ENCODE peak calls at places on chromosome 14, in nine cellular contexts. O is uterus, G is gastrocnemius medialis, L is stomach, J is GM12878, U is HCT116, I is lower leg skin, Y is IMR-90, S is ovary. D is an unnamed sample.

GRCh38 chr14:70692210-70692609 is 50.5 kb downstream of the TTC9 start:
- DNase-seq in O (no peak), G (no peak), L (peak; percentile 31), J (no peak), U (no peak), I (no peak), Y (no peak), S (no peak), D (no peak)

GRCh38 chr14:81352413-81352812 is 47.7 kb downstream of the STON2 start:
- DNase-seq in O (no peak), G (no peak), L (no peak), J (no peak), U (no peak), I (no peak), Y (no peak), S (no peak), D (no peak)

GRCh38 chr14:103597623-103598372 is 31.2 kb upstream of the KLC1 start:
- DNase-seq in O (peak; percentile 28), G (no peak), L (no peak), J (no peak), U (peak; percentile 26), I (no peak), Y (peak; percentile 95), S (no peak), D (no peak)

GRCh38 chr14:84750763-84751554 is 779.0 kb upstream of the FLRT2 start:
- DNase-seq in O (no peak), G (no peak), L (no peak), J (no peak), U (no peak), I (no peak), Y (peak; percentile 50), S (no peak), D (no peak)

GRCh38 chr14:70821916-70822705 is 12.8 kb upstream of the MAP3K9 start:
- DNase-seq in O (peak; percentile 24), G (no peak), L (peak; percentile 56), J (no peak), U (no peak), I (peak; percentile 90), Y (peak; percentile 35), S (peak; percentile 64), D (no peak)

GRCh38 chr14:77421241-77421640 is 2.1 kb downstream of the NOXRED1 start:
- DNase-seq in O (no peak), G (no peak), L (no peak), J (no peak), U (no peak), I (no peak), Y (peak; percentile 46), S (no peak), D (no peak)

GRCh38 chr14:102592969-102593840 is 756 bp downstream of the RCOR1 start:
- DNase-seq in O (peak; percentile 37), G (peak; percentile 12), L (peak; percentile 50), J (no peak), U (no peak), I (peak; percentile 89), Y (peak; percentile 26), S (peak; percentile 56), D (peak; percentile 83)

GRCh38 chr14:65164825-65165135 is 62.5 kb upstream of the MAX start:
- DNase-seq in O (no peak), G (no peak), L (no peak), J (no peak), U (no peak), I (no peak), Y (no peak), S (no peak), D (no peak)

GRCh38 chr14:35342160-35343010 is 50.2 kb downstream of the PSMA6 start:
- DNase-seq in O (peak; percentile 60), G (peak; percentile 75), L (peak; percentile 65), J (no peak), U (no peak), I (peak; percentile 94), Y (peak; percentile 62), S (peak; percentile 50), D (no peak)

GRCh38 chr14:71467419-71467818 is 464.8 kb upstream of the RGS6 start:
- DNase-seq in O (no peak), G (no peak), L (no peak), J (no peak), U (no peak), I (no peak), Y (no peak), S (no peak), D (no peak)

GRCh38 chr14:101525646-101526527 is 35.4 kb upstream of the DIO3 start:
- DNase-seq in O (no peak), G (no peak), L (no peak), J (no peak), U (no peak), I (no peak), Y (no peak), S (no peak), D (no peak)

GRCh38 chr14:105315211-105315721 is 718 bp downstream of the PACS2 start:
- DNase-seq in O (no peak), G (no peak), L (peak; percentile 44), J (no peak), U (peak; percentile 27), I (peak; percentile 92), Y (no peak), S (peak; percentile 54), D (peak; percentile 48)

GRCh38 chr14:36655963-36656768 is 5.5 kb upstream of the PAX9 start:
- DNase-seq in O (no peak), G (no peak), L (no peak), J (no peak), U (peak; percentile 54), I (no peak), Y (no peak), S (no peak), D (peak; percentile 62)

GRCh38 chr14:59632381-59632780 is 55.8 kb upstream of the CCDC175 start:
- DNase-seq in O (no peak), G (no peak), L (peak; percentile 34), J (no peak), U (peak; percentile 33), I (no peak), Y (peak; percentile 6), S (no peak), D (peak; percentile 44)

GRCh38 chr14:36940476-36940875 is 231.9 kb downstream of the SLC25A21 start:
- DNase-seq in O (no peak), G (no peak), L (no peak), J (no peak), U (no peak), I (no peak), Y (no peak), S (no peak), D (no peak)

GRCh38 chr14:69266572-69267345 is 6.8 kb downstream of the GALNT16 start:
- DNase-seq in O (no peak), G (no peak), L (no peak), J (no peak), U (no peak), I (no peak), Y (no peak), S (no peak), D (no peak)

GRCh38 chr14:70640938-70641547 is 673 bp upstream of the TTC9 start:
- DNase-seq in O (peak; percentile 26), G (peak; percentile 78), L (peak; percentile 63), J (peak; percentile 60), U (no peak), I (no peak), Y (peak; percentile 58), S (no peak), D (no peak)

GRCh38 chr14:30287579-30288445 is 271.1 kb upstream of the G2E3 start:
- DNase-seq in O (no peak), G (no peak), L (no peak), J (no peak), U (no peak), I (no peak), Y (no peak), S (no peak), D (no peak)

GRCh38 chr14:101359221-101360044 is 201.9 kb upstream of the DIO3 start:
- DNase-seq in O (peak; percentile 90), G (peak; percentile 52), L (no peak), J (no peak), U (no peak), I (peak; percentile 86), Y (no peak), S (peak; percentile 71), D (no peak)

DNA sequence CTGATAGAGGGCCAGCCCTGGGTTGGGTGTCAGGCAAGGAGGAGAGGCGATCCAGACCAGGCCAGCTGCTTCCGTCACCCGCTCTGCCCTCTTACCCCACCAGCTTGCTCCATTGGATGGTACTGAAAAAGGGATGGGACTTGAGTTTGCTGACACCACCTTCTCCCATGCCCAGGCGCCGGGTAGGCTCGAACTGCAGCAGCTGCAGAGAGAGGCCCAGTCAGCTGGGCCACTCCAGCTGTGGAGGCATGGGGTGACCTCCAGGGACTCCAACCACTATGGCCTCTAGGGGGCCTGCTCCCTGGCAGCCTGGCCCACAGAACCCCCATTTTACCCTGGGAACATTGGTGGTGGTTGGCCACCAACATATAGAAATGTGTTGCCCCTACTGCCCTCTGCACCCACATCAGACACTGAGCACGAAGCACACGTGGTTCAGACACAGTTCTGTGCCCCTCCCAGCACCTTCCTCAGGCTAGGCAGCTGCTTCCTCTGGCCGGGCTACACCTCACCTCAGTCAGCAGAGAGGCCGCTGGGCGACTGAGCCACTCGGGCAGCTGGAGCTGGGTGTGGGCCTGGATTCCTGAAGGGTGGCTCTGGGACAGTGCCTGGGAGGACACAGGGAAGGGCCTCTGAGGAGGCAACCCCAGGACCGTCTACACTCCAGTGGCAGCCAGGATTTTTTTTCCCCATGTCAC is 16.0 kb downstream of the RPS6KL1 start:
- DNase-seq in O (no peak), G (no peak), L (no peak), J (no peak), U (no peak), I (no peak), Y (no peak), S (no peak), D (no peak)
- TF ChIP-seq POLR2A in O (no peak), G (no peak), L (no peak), J (peak; percentile 51), U (no peak), I (no peak), Y (no peak), S (no peak), D (no peak)

GRCh38 chr14:50230601-50231474 is 540 bp downstream of the SOS2 start:
- DNase-seq in O (peak; percentile 57), G (peak; percentile 38), L (peak; percentile 41), J (peak; percentile 36), U (peak; percentile 21), I (peak; percentile 89), Y (peak; percentile 59), S (peak; percentile 68), D (peak; percentile 74)
- TF ChIP-seq POLR2A in O (no peak), G (no peak), L (no peak), J (no peak), U (no peak), I (no peak), Y (no peak), S (peak; percentile 14), D (no peak)

DNA sequence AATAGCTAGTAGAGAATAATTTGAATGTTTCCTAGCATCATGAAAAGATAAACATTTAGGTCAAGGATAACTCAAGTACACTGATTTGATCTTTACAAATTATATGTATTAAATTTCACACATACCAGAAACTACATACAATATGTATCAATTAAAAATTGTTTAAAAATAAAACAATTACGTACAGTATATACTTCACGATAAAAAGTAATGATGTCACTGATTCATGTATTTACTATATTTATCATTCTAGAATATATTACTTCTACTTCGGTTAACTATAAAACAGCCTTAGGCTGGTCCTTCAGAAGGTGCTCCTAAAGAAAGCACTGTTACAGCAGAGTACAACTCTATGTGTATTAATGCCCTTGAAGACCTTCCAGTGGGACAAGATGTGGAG is 11.5 kb downstream of the RBM23 start:
- DNase-seq in O (no peak), G (no peak), L (no peak), J (no peak), U (no peak), I (no peak), Y (no peak), S (no peak), D (no peak)
- TF ChIP-seq POLR2A in O (no peak), G (no peak), L (no peak), J (no peak), U (no peak), I (no peak), Y (no peak), S (no peak), D (no peak)

GRCh38 chr14:74881425-74882102 is at the start of gene DLST:
- DNase-seq in O (peak; percentile 80), G (peak; percentile 68), L (peak; percentile 87), J (peak; percentile 39), U (peak; percentile 71), I (peak; percentile 97), Y (peak; percentile 84), S (peak; percentile 87), D (peak; percentile 95)
- TF ChIP-seq POLR2A in O (peak; percentile 52), G (peak; percentile 87), L (no peak), J (peak; percentile 95), U (peak; percentile 90), I (no peak), Y (peak; percentile 93), S (peak; percentile 65), D (peak; percentile 93)

D was measured in erythroblast.